ENCODE peak calls at places on chromosomes 11 and 22, in four cellular contexts. L is H1, G is IMR-90, F is H9. K is an unnamed sample.
A peak's percentile ranks its signal among the peaks of the same experiment; 100 is the strongest.

GRCh38 chr11:75538150-75538942 is 12.6 kb upstream of the GDPD5 start:
- DNase-seq in G (no peak), L (no peak), F (no peak), K (no peak)

GRCh38 chr22:43862074-43862881 is at the start of gene SULT4A1:
- DNase-seq in L (peak; percentile 73), G (peak; percentile 54), F (peak; percentile 61), K (peak; percentile 49)

GRCh38 chr11:123291201-123291869 is 96.3 kb upstream of the CLMP start:
- DNase-seq in F (no peak), G (no peak), L (no peak), K (no peak)

GRCh38 chr11:2093575-2094353 is 45.4 kb downstream of the IGF2 start:
- DNase-seq in G (no peak), L (no peak), F (no peak), K (no peak)

GRCh38 chr11:12410006-12410728 is 32.8 kb downstream of the PARVA start:
- DNase-seq in F (peak; percentile 49), L (peak; percentile 58), G (peak; percentile 51), K (peak; percentile 82)

GRCh38 chr22:46596032-46596441 is 24.1 kb upstream of the GRAMD4 start:
- DNase-seq in G (no peak), L (no peak), F (no peak), K (no peak)

GRCh38 chr11:124538019-124538418 is 5.4 kb downstream of the OR8B12 start:
- DNase-seq in L (no peak), G (peak; percentile 58), F (no peak), K (peak; percentile 62)

GRCh38 chr22:50544746-50545253 is 899 bp upstream of the KLHDC7B start:
- DNase-seq in G (no peak), L (no peak), F (no peak), K (no peak)

GRCh38 chr11:77981346-77981947 is 13.0 kb downstream of the INTS4 start:
- DNase-seq in G (no peak), L (no peak), F (no peak), K (no peak)

GRCh38 chr11:127056338-127056971 is 55.9 kb upstream of the KIRREL3 start:
- DNase-seq in F (no peak), L (no peak), G (no peak), K (peak; percentile 10)

GRCh38 chr11:115912484-115912945 is 408.3 kb upstream of the CADM1 start:
- DNase-seq in L (no peak), G (peak; percentile 25), F (peak; percentile 43), K (peak; percentile 68)

GRCh38 chr11:81071641-81072040 is 1630.8 kb upstream of the TENM4 start:
- DNase-seq in L (no peak), F (no peak), G (no peak), K (peak; percentile 26)

GRCh38 chr11:73468590-73469161 is 92.5 kb downstream of the RELT start:
- DNase-seq in F (no peak), G (no peak), L (no peak), K (no peak)

GRCh38 chr11:130608267-130608666 is 159.8 kb downstream of the ADAMTS15 start:
- DNase-seq in L (no peak), F (no peak), G (no peak), K (no peak)

GRCh38 chr11:41978951-41979350 is 519.5 kb upstream of the LRRC4C start:
- DNase-seq in G (no peak), F (no peak), L (no peak), K (no peak)

GRCh38 chr11:75966546-75967287 is 151.7 kb downstream of the UVRAG start:
- DNase-seq in L (no peak), G (peak; percentile 84), F (no peak), K (peak; percentile 43)

GRCh38 chr22:44963832-44964721 is 45.7 kb downstream of the PHF21B start:
- DNase-seq in L (no peak), G (no peak), F (no peak), K (no peak)

GRCh38 chr11:47387944-47388696 is 9.8 kb upstream of the SPI1 start:
- DNase-seq in L (no peak), G (no peak), F (no peak), K (no peak)
- H4K8ac ChIP-seq in L (no peak overlapping the region), G (no peak overlapping the region), F (no peak overlapping the region), K (no peak overlapping the region)

DNA sequence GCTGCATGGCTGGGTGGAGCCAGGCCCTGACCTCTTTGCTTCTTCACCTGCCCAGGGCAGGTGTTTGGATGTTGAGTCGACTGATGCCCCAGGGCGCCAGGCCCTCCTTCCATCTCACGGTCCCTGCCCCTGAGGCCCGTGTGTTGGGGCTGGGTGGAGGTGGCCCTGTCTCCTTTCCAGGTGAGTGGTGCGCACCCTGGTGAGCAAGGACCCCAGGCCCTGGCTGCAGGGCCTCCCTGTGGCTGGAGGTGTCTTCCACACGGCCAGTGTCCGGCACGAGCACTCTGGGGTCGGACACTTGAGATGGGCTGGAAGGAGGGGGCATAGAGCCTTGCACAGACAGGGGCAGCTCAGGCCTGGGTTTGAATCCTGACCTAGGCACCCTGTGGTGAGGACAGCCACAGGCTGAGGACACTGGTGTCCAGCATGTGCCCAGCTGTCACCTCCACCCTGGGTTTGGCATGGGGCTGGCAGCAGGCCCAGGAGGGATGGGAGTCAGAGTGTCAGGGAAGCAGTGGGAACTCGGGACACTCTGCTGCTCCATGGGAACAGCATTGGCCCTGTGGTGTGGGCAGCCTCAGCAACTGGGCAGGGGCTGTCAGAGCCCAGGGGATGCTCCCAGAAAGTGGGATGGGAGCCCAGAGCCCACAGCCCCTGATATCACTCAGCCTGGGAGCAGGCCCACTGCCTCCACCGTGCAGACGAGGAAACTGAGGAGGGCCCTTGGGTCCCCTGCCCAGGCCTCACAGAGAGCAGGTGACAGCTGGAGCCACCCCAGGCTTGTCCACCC is 37.1 kb upstream of the CCDC188 start:
- DNase-seq in F (no peak), G (no peak), L (no peak), K (no peak)
- H3K23ac ChIP-seq in F (no peak overlapping the region), G (no peak overlapping the region), L (no peak overlapping the region), K (no peak overlapping the region)

GRCh38 chr11:19602906-19603305 is 109.7 kb upstream of the NAV2 start:
- DNase-seq in F (no peak), L (no peak), G (no peak), K (no peak)

GRCh38 chr11:19598876-19599275 is 113.8 kb upstream of the NAV2 start:
- DNase-seq in G (no peak), F (no peak), L (no peak), K (no peak)

GRCh38 chr11:19602406-19602805 is 110.2 kb upstream of the NAV2 start:
- DNase-seq in G (no peak), F (no peak), L (no peak), K (no peak)

GRCh38 chr11:19603771-19604170 is 108.9 kb upstream of the NAV2 start:
- DNase-seq in L (no peak), G (no peak), F (no peak), K (no peak)

DNA sequence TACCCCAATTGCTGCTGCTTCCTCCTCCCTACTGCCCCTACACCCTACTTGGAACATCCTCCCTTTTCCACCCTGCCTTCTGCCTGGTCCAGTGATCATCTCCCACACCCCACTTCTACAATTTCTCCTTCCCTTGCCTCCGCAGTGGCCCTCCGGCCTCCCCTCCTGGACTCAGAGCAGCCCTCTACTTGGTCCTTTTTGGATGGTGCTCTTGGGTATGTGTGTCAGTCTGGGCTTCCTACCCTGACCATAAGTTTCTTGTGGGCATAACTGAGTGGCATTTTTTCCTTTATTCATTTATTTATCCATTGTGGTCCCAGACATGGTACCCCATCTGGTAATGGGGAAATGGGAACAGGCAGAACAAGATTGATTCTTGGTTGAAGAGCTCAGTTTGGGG is 111.4 kb upstream of the NAV2 start:
- DNase-seq in L (no peak), G (no peak), F (no peak), K (no peak)
- H3K56ac ChIP-seq in L (no peak overlapping the region), G (no peak overlapping the region), F (no peak overlapping the region), K (no peak overlapping the region)

GRCh38 chr11:36077886-36078685 is 134.2 kb downstream of the LDLRAD3 start:
- DNase-seq in F (no peak), G (no peak), L (no peak), K (no peak)
- H4K8ac ChIP-seq in F (no peak overlapping the region), G (no peak overlapping the region), L (no peak overlapping the region), K (no peak overlapping the region)

GRCh38 chr11:27187075-27187847 is 146.6 kb downstream of the BBOX1 start:
- DNase-seq in G (no peak), L (no peak), F (no peak), K (peak; percentile 38)
- H3K23ac ChIP-seq in G (no peak overlapping the region), L (no peak overlapping the region), F (no peak overlapping the region), K (no peak overlapping the region)

GRCh38 chr11:94740083-94740974 is 27.8 kb upstream of the AMOTL1 start:
- DNase-seq in L (peak; percentile 75), F (peak; percentile 42), G (no peak), K (peak; percentile 65)

GRCh38 chr11:94742645-94743044 is 25.5 kb upstream of the AMOTL1 start:
- DNase-seq in L (no peak), F (no peak), G (no peak), K (no peak)

GRCh38 chr11:94739331-94739730 is 28.8 kb upstream of the AMOTL1 start:
- DNase-seq in L (no peak), F (no peak), G (no peak), K (peak; percentile 56)

GRCh38 chr11:94738746-94739145 is 29.4 kb upstream of the AMOTL1 start:
- DNase-seq in G (no peak), F (no peak), L (no peak), K (peak; percentile 68)

GRCh38 chr11:94740975-94741707 is 27.0 kb upstream of the AMOTL1 start:
- DNase-seq in G (peak; percentile 69), L (peak; percentile 62), F (peak; percentile 47), K (peak; percentile 94)
- H3K56ac ChIP-seq in G (no peak overlapping the region), L (peak overlapping the region; percentile 11), F (no peak overlapping the region), K (peak overlapping the region; percentile 90)

DNA sequence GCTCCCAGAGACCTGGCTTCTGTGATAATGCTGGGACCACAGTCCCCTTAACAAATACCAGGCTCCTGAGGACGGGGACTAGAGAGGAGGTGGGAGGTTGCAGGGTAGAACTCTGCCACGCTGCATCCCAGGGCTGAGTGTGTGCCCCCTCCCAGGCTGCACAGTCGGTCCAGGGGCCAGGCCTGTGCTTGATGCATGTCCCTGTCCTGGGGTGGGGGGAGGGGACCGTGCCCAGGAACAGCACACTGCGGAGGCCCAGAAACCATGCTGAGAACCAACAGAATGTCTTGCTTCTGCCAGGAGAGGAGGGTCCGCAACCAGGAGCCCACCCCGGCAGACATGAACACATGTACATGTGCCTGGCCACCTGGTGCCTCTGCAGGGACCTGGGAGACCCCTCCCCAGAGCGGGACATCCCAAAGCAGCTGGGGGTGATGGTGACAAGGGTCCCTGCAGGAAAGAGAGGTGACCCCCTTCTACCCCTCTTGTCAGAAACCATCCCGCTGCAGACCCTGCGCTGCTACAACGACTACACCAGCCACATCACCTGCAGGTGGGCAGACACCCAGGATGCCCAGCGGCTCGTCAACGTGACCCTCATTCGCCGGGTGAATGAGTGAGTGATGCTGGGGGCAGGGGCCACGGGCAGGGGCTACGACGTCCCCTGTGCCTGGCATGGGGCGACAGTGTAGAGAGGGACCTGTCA is 9.5 kb downstream of the CSF2RB start:
- DNase-seq in L (no peak), G (no peak), F (no peak), K (no peak)
- H4K8ac ChIP-seq in L (peak overlapping the region; percentile 38), G (no peak overlapping the region), F (no peak overlapping the region), K (no peak overlapping the region)

DNA sequence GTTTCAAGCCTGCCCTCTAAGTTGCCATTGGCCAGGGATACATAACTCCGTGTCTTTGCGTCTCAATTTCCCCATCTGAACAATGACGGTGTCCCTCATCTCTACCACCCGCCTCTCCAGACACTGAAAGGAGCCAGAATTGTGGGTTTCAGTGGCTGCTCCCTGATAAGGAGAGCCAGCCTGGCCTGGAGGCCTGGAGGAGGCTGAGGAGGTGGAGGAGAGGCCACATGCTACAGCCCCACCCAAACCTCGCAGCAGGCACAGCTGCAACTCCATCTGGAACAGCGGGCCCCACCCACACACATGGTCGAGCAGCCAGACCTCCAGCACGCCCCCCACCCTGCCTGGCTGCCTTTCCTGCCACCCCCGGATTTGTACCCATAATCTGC is 34.4 kb upstream of the CD82 start:
- DNase-seq in G (no peak), L (no peak), F (no peak), K (no peak)
- H3K23ac ChIP-seq in G (no peak overlapping the region), L (no peak overlapping the region), F (no peak overlapping the region), K (no peak overlapping the region)